ENCODE peak calls at places on chromosomes 5 and 9, in six cellular contexts. B is H9, M is H1, T is mesenchymal stem cell, Z is neuronal stem cell, I is trophoblast cell. S is an unnamed sample.
A peak's percentile ranks its signal among the peaks of the same experiment; 100 is the strongest.

GRCh38 chr5:33537240-33537639 is 96.5 kb downstream of the TARS1 start:
- DNase-seq in I (no peak), T (no peak), B (no peak), M (no peak), Z (no peak), S (no peak)

GRCh38 chr5:74303575-74303974 is 337.0 kb downstream of the ENC1 start:
- DNase-seq in B (no peak), I (no peak), Z (no peak), T (no peak), M (no peak), S (no peak)

GRCh38 chr9:128249914-128250838 is 25.6 kb downstream of the GOLGA2 start:
- DNase-seq in M (peak; percentile 100), I (peak; percentile 82), T (peak; percentile 65), Z (peak; percentile 88), B (peak; percentile 96), S (peak; percentile 33)

GRCh38 chr5:75374394-75374814 is 37.4 kb downstream of the HMGCR start:
- DNase-seq in M (no peak), Z (no peak), I (no peak), B (no peak), T (no peak), S (no peak)

GRCh38 chr9:91001146-91001611 is 199.6 kb downstream of the SYK start:
- DNase-seq in B (no peak), M (no peak), T (no peak), I (peak; percentile 91), Z (no peak), S (peak; percentile 61)

GRCh38 chr9:96493757-96494156 is 43.8 kb downstream of the HABP4 start:
- DNase-seq in Z (no peak), I (no peak), B (no peak), T (no peak), M (no peak), S (no peak)

GRCh38 chr9:127446720-127447415 is 4.3 kb downstream of the RPL12 start:
- DNase-seq in M (no peak), T (no peak), Z (no peak), I (peak; percentile 10), B (no peak), S (no peak)

GRCh38 chr5:120443607-120444006 is 20.5 kb upstream of the PRR16 start:
- DNase-seq in M (no peak), B (no peak), Z (no peak), T (no peak), I (no peak), S (no peak)

GRCh38 chr5:112417931-112418358 is 1.1 kb downstream of the EPB41L4A start:
- DNase-seq in Z (peak; percentile 23), B (no peak), T (peak; percentile 32), I (peak; percentile 78), M (no peak), S (no peak)

GRCh38 chr9:83012578-83013260 is 50.2 kb downstream of the RASEF start:
- DNase-seq in T (no peak), M (no peak), I (no peak), B (no peak), Z (no peak), S (no peak)

GRCh38 chr5:68252678-68253520 is 37.3 kb downstream of the PIK3R1 start:
- DNase-seq in B (peak; percentile 58), Z (peak; percentile 48), I (peak; percentile 70), T (peak; percentile 79), M (peak; percentile 58), S (peak; percentile 78)

GRCh38 chr9:35203531-35203930 is 41.7 kb downstream of the UNC13B start:
- DNase-seq in M (no peak), I (no peak), T (no peak), B (no peak), Z (no peak), S (no peak)

GRCh38 chr9:119556129-119556875 is 187.1 kb upstream of the BRINP1 start:
- DNase-seq in I (peak; percentile 67), B (peak; percentile 88), Z (peak; percentile 71), M (peak; percentile 93), T (peak; percentile 46), S (peak; percentile 18)

GRCh38 chr9:96856363-96857286 is 2.3 kb upstream of the ZNF782 start:
- DNase-seq in M (peak; percentile 74), I (peak; percentile 91), Z (peak; percentile 58), T (peak; percentile 73), B (peak; percentile 71), S (peak; percentile 67)

GRCh38 chr9:129458155-129458661 is 162.7 kb downstream of the C9orf50 start:
- DNase-seq in B (no peak), Z (no peak), T (peak; percentile 69), M (no peak), I (no peak), S (no peak)

GRCh38 chr5:43627028-43627427 is 24.0 kb downstream of the NNT start:
- DNase-seq in I (peak; percentile 76), T (peak; percentile 76), Z (peak; percentile 23), B (peak; percentile 79), M (no peak), S (peak; percentile 64)

GRCh38 chr5:115831163-115831768 is 10.1 kb downstream of the ATG12 start:
- DNase-seq in I (peak; percentile 71), Z (peak; percentile 24), T (peak; percentile 58), B (no peak), M (no peak), S (peak; percentile 49)

GRCh38 chr5:119596046-119596445 is 33.3 kb upstream of the FAM170A start:
- DNase-seq in I (no peak), M (no peak), Z (no peak), B (no peak), T (no peak), S (no peak)

GRCh38 chr9:105405514-105406131 is 42.2 kb upstream of the FSD1L start:
- DNase-seq in M (no peak), B (no peak), Z (no peak), I (no peak), T (peak; percentile 46), S (peak; percentile 21)

GRCh38 chr5:81183811-81184748 is 49.0 kb upstream of the CKMT2 start:
- DNase-seq in M (no peak), I (peak; percentile 50), T (peak; percentile 10), Z (no peak), B (no peak), S (no peak)

GRCh38 chr5:115818821-115819220 is 2.4 kb upstream of the CDO1 start:
- DNase-seq in T (no peak), M (no peak), Z (no peak), I (no peak), B (no peak), S (no peak)

GRCh38 chr9:19373527-19373926 is 6.5 kb downstream of the RPS6 start:
- DNase-seq in B (no peak), T (no peak), I (no peak), M (no peak), Z (no peak), S (no peak)

GRCh38 chr5:90655423-90655822 is 96.8 kb downstream of the ADGRV1 start:
- DNase-seq in Z (no peak), T (no peak), B (no peak), I (no peak), M (no peak), S (no peak)

GRCh38 chr5:56693220-56693579 is 122.1 kb upstream of the MAP3K1 start:
- DNase-seq in Z (no peak), M (no peak), I (no peak), B (no peak), T (no peak), S (no peak)

GRCh38 chr5:177113566-177114424 is 19.8 kb upstream of the NSD1 start:
- DNase-seq in Z (peak; percentile 78), T (peak; percentile 78), M (peak; percentile 93), B (peak; percentile 77), I (peak; percentile 86), S (peak; percentile 63)

GRCh38 chr9:134662143-134662876 is 20.7 kb downstream of the COL5A1 start:
- DNase-seq in I (peak; percentile 98), T (peak; percentile 98), B (no peak), Z (no peak), M (no peak), S (peak; percentile 88)

GRCh38 chr5:95712347-95712958 is 18.7 kb upstream of the RHOBTB3 start:
- DNase-seq in T (peak; percentile 91), B (no peak), Z (no peak), I (peak; percentile 99), M (no peak), S (peak; percentile 90)

GRCh38 chr9:131411719-131412681 is 18.1 kb downstream of the PRRC2B start:
- DNase-seq in Z (no peak), B (no peak), I (peak; percentile 62), M (no peak), T (no peak), S (no peak)

GRCh38 chr5:36587354-36587753 is 19.1 kb upstream of the SLC1A3 start:
- DNase-seq in T (no peak), M (no peak), I (no peak), Z (no peak), B (no peak), S (no peak)

GRCh38 chr5:181140766-181141165 is 6.6 kb upstream of the OR2V2 start:
- DNase-seq in M (no peak), T (no peak), Z (no peak), B (no peak), I (no peak), S (no peak)
- H4K91ac ChIP-seq in M (no peak overlapping the region), T (no peak overlapping the region), Z (no peak overlapping the region), B (no peak overlapping the region), I (no peak overlapping the region), S (no peak overlapping the region)

GRCh38 chr9:124054671-124055212 is 43.2 kb downstream of the LHX2 start:
- DNase-seq in T (peak; percentile 91), M (no peak), Z (no peak), I (peak; percentile 68), B (no peak), S (peak; percentile 90)
- H4K91ac ChIP-seq in T (no peak overlapping the region), M (no peak overlapping the region), Z (no peak overlapping the region), I (no peak overlapping the region), B (no peak overlapping the region), S (no peak overlapping the region)

GRCh38 chr9:114729706-114730105 is 47.7 kb upstream of the TEX48 start:
- DNase-seq in M (no peak), I (no peak), T (no peak), B (no peak), Z (no peak), S (no peak)

GRCh38 chr9:114733814-114734213 is 51.8 kb upstream of the TEX48 start:
- DNase-seq in M (no peak), B (no peak), Z (no peak), I (peak; percentile 87), T (peak; percentile 75), S (peak; percentile 60)

GRCh38 chr9:114735732-114736131 is 53.7 kb upstream of the TEX48 start:
- DNase-seq in I (no peak), M (no peak), Z (no peak), T (no peak), B (no peak), S (no peak)

GRCh38 chr9:114731701-114732100 is 49.7 kb upstream of the TEX48 start:
- DNase-seq in B (no peak), T (no peak), M (no peak), I (no peak), Z (no peak), S (no peak)

GRCh38 chr9:114732842-114733241 is 50.9 kb upstream of the TEX48 start:
- DNase-seq in B (no peak), Z (no peak), M (no peak), T (peak; percentile 8), I (no peak), S (peak; percentile 27)
- H4K91ac ChIP-seq in B (no peak overlapping the region), Z (no peak overlapping the region), M (no peak overlapping the region), T (no peak overlapping the region), I (no peak overlapping the region), S (no peak overlapping the region)

DNA sequence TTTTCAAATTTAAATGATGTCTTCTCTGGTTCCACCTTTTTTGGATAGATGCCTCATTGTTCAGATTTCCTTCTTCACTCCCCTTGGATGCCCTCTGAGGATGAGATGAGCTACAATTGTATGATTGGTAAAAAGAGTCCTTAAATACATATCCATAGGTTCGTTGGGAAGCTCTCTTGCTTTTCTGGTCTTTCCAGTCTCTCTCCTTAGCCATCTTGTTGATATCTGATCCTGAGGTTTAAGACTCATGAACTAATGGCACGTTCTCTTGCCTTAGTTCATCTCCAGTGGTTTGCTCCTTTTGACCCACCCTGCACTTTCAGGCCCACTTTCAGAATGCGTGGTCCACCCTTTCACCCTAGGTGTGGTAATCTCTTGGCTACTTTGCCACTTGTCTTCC is 33.2 kb upstream of the TUT7 start:
- DNase-seq in M (no peak), T (no peak), I (peak; percentile 51), B (no peak), Z (no peak), S (no peak)
- H4K91ac ChIP-seq in M (no peak overlapping the region), T (no peak overlapping the region), I (no peak overlapping the region), B (no peak overlapping the region), Z (no peak overlapping the region), S (no peak overlapping the region)

S was measured in IMR-90.